ENCODE peak calls at places on chromosomes 3 and 15, in seven cellular contexts. R is NCI-H510A treated with DMSO at 0.1 percent for 48 hours; T is activated CD8-positive, alpha-beta memory T cell treated with anti-CD3 and anti-CD28 coated beads for 4 hours; D is RPMI7951; U is T-helper 2 cell treated with Interferon-gamma antibody and Interleukin-4, amounts not matched to agents 5 μg/mL and 100 μg/mL, for 36 hours; C is KG1; Y is spleen. P is an unnamed sample.
A peak's percentile ranks its signal among the peaks of the same experiment; 100 is the strongest.

GRCh38 chr15:63084806-63085205 is 36.9 kb upstream of the LACTB start:
- DNase-seq in R (no peak), T (no peak), D (no peak), U (no peak), C (no peak), Y (no peak), P (no peak)

GRCh38 chr3:8966150-8966819 is 3.0 kb upstream of the RAD18 start:
- DNase-seq in R (no peak), T (no peak), D (no peak), U (no peak), C (no peak), Y (no peak), P (no peak)

GRCh38 chr15:87707076-87707475 is 549.5 kb downstream of the NTRK3 start:
- DNase-seq in R (no peak), T (no peak), D (no peak), U (no peak), C (no peak), Y (no peak), P (no peak)

GRCh38 chr15:75809986-75810750 is 33.1 kb upstream of the UBE2Q2 start:
- DNase-seq in R (peak; percentile 52), T (no peak), D (peak; percentile 55), U (no peak), C (no peak), Y (no peak), P (peak; percentile 54)

GRCh38 chr3:127718244-127718915 is 45.6 kb downstream of the ABTB1 start:
- DNase-seq in R (no peak), T (no peak), D (no peak), U (no peak), C (no peak), Y (no peak), P (no peak)

GRCh38 chr15:61037031-61037430 is 192.1 kb downstream of the RORA start:
- DNase-seq in R (no peak), T (no peak), D (no peak), U (no peak), C (no peak), Y (no peak), P (no peak)

GRCh38 chr3:171565671-171566070 is 105.5 kb upstream of the TNIK start:
- DNase-seq in R (peak; percentile 30), T (no peak), D (no peak), U (no peak), C (no peak), Y (no peak), P (no peak)

GRCh38 chr3:102354818-102355515 is 79.8 kb upstream of the ZPLD1 start:
- DNase-seq in R (no peak), T (no peak), D (peak; percentile 52), U (no peak), C (no peak), Y (no peak), P (peak; percentile 65)

GRCh38 chr3:72912532-72912931 is 24.7 kb downstream of the GXYLT2 start:
- DNase-seq in R (no peak), T (no peak), D (no peak), U (no peak), C (no peak), Y (no peak), P (no peak)

GRCh38 chr15:31326729-31327673 is at the start of gene KLF13:
- DNase-seq in R (no peak), T (peak; percentile 51), D (no peak), U (no peak), C (no peak), Y (peak; percentile 96), P (no peak)

GRCh38 chr3:127459891-127460290 is 130.6 kb downstream of the TPRA1 start:
- DNase-seq in R (no peak), T (no peak), D (no peak), U (no peak), C (no peak), Y (peak; percentile 27), P (no peak)

GRCh38 chr15:72197460-72198409 is at the start of gene GRAMD2A:
- DNase-seq in R (peak; percentile 48), T (no peak), D (peak; percentile 57), U (peak; percentile 23), C (no peak), Y (peak; percentile 73), P (no peak)

GRCh38 chr3:49805884-49806701 is 3.0 kb downstream of the INKA1 start:
- DNase-seq in R (no peak), T (no peak), D (no peak), U (peak; percentile 21), C (peak; percentile 87), Y (peak; percentile 89), P (no peak)

GRCh38 chr3:115040673-115041286 is 106.3 kb downstream of the ZBTB20 start:
- DNase-seq in R (peak; percentile 2), T (no peak), D (peak; percentile 57), U (no peak), C (peak; percentile 41), Y (no peak), P (peak; percentile 48)

GRCh38 chr3:8386221-8386620 is 115.4 kb upstream of the LMCD1 start:
- DNase-seq in R (no peak), T (no peak), D (peak; percentile 7), U (no peak), C (no peak), Y (no peak), P (peak; percentile 14)

GRCh38 chr3:100777271-100777670 is 68.0 kb downstream of the TFG start:
- DNase-seq in R (no peak), T (no peak), D (no peak), U (no peak), C (no peak), Y (no peak), P (peak; percentile 29)

GRCh38 chr15:45454825-45455224 is 67.7 kb downstream of the SLC30A4 start:
- DNase-seq in R (no peak), T (peak; percentile 64), D (peak; percentile 97), U (peak; percentile 79), C (peak; percentile 57), Y (peak; percentile 92), P (peak; percentile 95)

GRCh38 chr15:98955331-98955730 is 52.3 kb downstream of the PGPEP1L start:
- DNase-seq in R (no peak), T (no peak), D (no peak), U (no peak), C (no peak), Y (peak; percentile 57), P (no peak)

GRCh38 chr3:31405515-31405914 is 127.2 kb upstream of the STT3B start:
- DNase-seq in R (no peak), T (no peak), D (no peak), U (no peak), C (no peak), Y (no peak), P (no peak)

GRCh38 chr3:151452346-151452745 is 8.5 kb downstream of the IGSF10 start:
- DNase-seq in R (no peak), T (no peak), D (no peak), U (no peak), C (no peak), Y (no peak), P (no peak)

GRCh38 chr15:69824075-69824876 is 273.4 kb downstream of the TLE3 start:
- DNase-seq in R (no peak), T (no peak), D (no peak), U (no peak), C (no peak), Y (no peak), P (no peak)

GRCh38 chr15:59296181-59296617 is 76.5 kb downstream of the MYO1E start:
- DNase-seq in R (no peak), T (no peak), D (peak; percentile 93), U (no peak), C (no peak), Y (no peak), P (peak; percentile 82)

GRCh38 chr3:52537726-52538421 is 1.5 kb downstream of the UQCC5 start:
- DNase-seq in R (no peak), T (no peak), D (no peak), U (no peak), C (no peak), Y (no peak), P (no peak)

GRCh38 chr15:45355860-45356259 is 22.5 kb downstream of the GATM start:
- DNase-seq in R (no peak), T (no peak), D (no peak), U (no peak), C (no peak), Y (no peak), P (no peak)

GRCh38 chr3:151404316-151404715 is 19.8 kb upstream of the P2RY12 start:
- DNase-seq in R (no peak), T (no peak), D (peak; percentile 65), U (no peak), C (peak; percentile 11), Y (no peak), P (peak; percentile 31)

GRCh38 chr3:74139648-74140047 is 474.8 kb downstream of the CNTN3 start:
- DNase-seq in R (no peak), T (no peak), D (no peak), U (no peak), C (no peak), Y (no peak), P (peak; percentile 11)

GRCh38 chr3:24387493-24387892 is 107.2 kb downstream of the THRB start:
- DNase-seq in R (no peak), T (no peak), D (no peak), U (no peak), C (no peak), Y (no peak), P (peak; percentile 34)

GRCh38 chr3:12329063-12329462 is 40.2 kb downstream of the PPARG start:
- DNase-seq in R (no peak), T (no peak), D (no peak), U (no peak), C (no peak), Y (no peak), P (no peak)

GRCh38 chr3:187673012-187673411 is 2.8 kb upstream of the SST start:
- DNase-seq in R (no peak), T (no peak), D (no peak), U (no peak), C (no peak), Y (no peak), P (peak; percentile 41)

GRCh38 chr3:140767536-140767935 is 89.7 kb downstream of the TRIM42 start:
- DNase-seq in R (no peak), T (no peak), D (no peak), U (no peak), C (no peak), Y (no peak), P (no peak)

GRCh38 chr3:158152186-158152585 is 42.3 kb downstream of the RSRC1 start:
- DNase-seq in R (no peak), T (no peak), D (peak; percentile 64), U (no peak), C (no peak), Y (no peak), P (peak; percentile 63)

GRCh38 chr15:42159381-42160015 is 3.1 kb upstream of the PLA2G4F start:
- DNase-seq in R (no peak), T (no peak), D (no peak), U (no peak), C (no peak), Y (no peak), P (no peak)

GRCh38 chr3:195195321-195196209 is 75.4 kb downstream of the XXYLT1 start:
- DNase-seq in R (peak; percentile 45), T (no peak), D (peak; percentile 63), U (no peak), C (no peak), Y (no peak), P (peak; percentile 25)

GRCh38 chr3:23751485-23751811 is 54.3 kb upstream of the UBE2E1 start:
- DNase-seq in R (no peak), T (no peak), D (no peak), U (no peak), C (no peak), Y (no peak), P (no peak)

P was measured in HT1080.